ENCODE peak calls at places on chromosome X, in eight cellular contexts. M is suprapubic skin, D is foreskin fibroblast, G is cardiac fibroblast, X is HCT116, W is IMR-90, C is retinal pigment epithelial cell, S is skeletal muscle cell. V is an unnamed sample.

GRCh38 chrX:107204063-107204605 is 2.1 kb downstream of the NUP62CL start:
- DNase-seq in M (no peak), D (no peak), G (no peak), X (no peak), W (no peak), C (no peak), S (no peak), V (no peak)

GRCh38 chrX:153688900-153689590 is 1.3 kb downstream of the SLC6A8 start:
- DNase-seq in M (no peak), D (peak), G (peak), X (no peak), W (peak), C (no peak), S (no peak), V (no peak)

GRCh38 chrX:14916017-14916674 is 42.9 kb downstream of the MOSPD2 start:
- DNase-seq in M (no peak), D (peak), G (peak), X (no peak), W (peak), C (no peak), S (peak), V (no peak)

GRCh38 chrX:132708529-132708928 is 219.7 kb upstream of the MBNL3 start:
- DNase-seq in M (no peak), D (no peak), G (no peak), X (no peak), W (no peak), C (no peak), S (no peak), V (no peak)

GRCh38 chrX:28189011-28189410 is 207.8 kb upstream of the DCAF8L1 start:
- DNase-seq in M (no peak), D (no peak), G (peak), X (peak), W (peak), C (peak), S (peak), V (no peak)

GRCh38 chrX:39437670-39438441 is 636.6 kb downstream of the MID1IP1 start:
- DNase-seq in M (no peak), D (no peak), G (no peak), X (no peak), W (no peak), C (no peak), S (no peak), V (no peak)

GRCh38 chrX:34875204-34875603 is 67.4 kb upstream of the FAM47B start:
- DNase-seq in M (no peak), D (peak), G (peak), X (no peak), W (peak), C (no peak), S (peak), V (no peak)

GRCh38 chrX:41118156-41118555 is 32.9 kb downstream of the USP9X start:
- DNase-seq in M (no peak), D (no peak), G (no peak), X (no peak), W (no peak), C (no peak), S (no peak), V (no peak)

GRCh38 chrX:134821370-134821769 is 163.1 kb upstream of the PLAC1 start:
- DNase-seq in M (no peak), D (peak), G (peak), X (no peak), W (peak), C (no peak), S (peak), V (no peak)

GRCh38 chrX:133859860-133860259 is 125.5 kb downstream of the GPC3 start:
- DNase-seq in M (no peak), D (no peak), G (peak), X (no peak), W (peak), C (no peak), S (peak), V (peak)

GRCh38 chrX:154093965-154094364 is 3.6 kb downstream of the MECP2 start:
- DNase-seq in M (no peak), D (no peak), G (no peak), X (no peak), W (no peak), C (no peak), S (no peak), V (no peak)

GRCh38 chrX:43065978-43066377 is 288.0 kb upstream of the PPP1R2C start:
- DNase-seq in M (no peak), D (no peak), G (no peak), X (no peak), W (no peak), C (no peak), S (no peak), V (no peak)

GRCh38 chrX:110944793-110945466 is 149.3 kb upstream of the CHRDL1 start:
- DNase-seq in M (no peak), D (no peak), G (no peak), X (no peak), W (no peak), C (no peak), S (no peak), V (no peak)

GRCh38 chrX:51837926-51838325 is 55.5 kb upstream of the MAGED1 start:
- DNase-seq in M (peak), D (peak), G (peak), X (no peak), W (peak), C (peak), S (no peak), V (peak)

GRCh38 chrX:103626855-103627254 is 1.9 kb upstream of the TCEAL1 start:
- DNase-seq in M (no peak), D (no peak), G (peak), X (no peak), W (peak), C (no peak), S (no peak), V (no peak)

GRCh38 chrX:130523460-130524394 is 121.9 kb downstream of the RBMX2 start:
- DNase-seq in M (no peak), D (no peak), G (peak), X (no peak), W (no peak), C (peak), S (no peak), V (no peak)

GRCh38 chrX:39336709-39337294 is 535.5 kb downstream of the MID1IP1 start:
- DNase-seq in M (no peak), D (no peak), G (no peak), X (no peak), W (no peak), C (no peak), S (no peak), V (no peak)

GRCh38 chrX:66633541-66633940 is 5.3 kb downstream of the EDA2R start:
- DNase-seq in M (no peak), D (peak), G (peak), X (no peak), W (peak), C (no peak), S (no peak), V (peak)

GRCh38 chrX:66632473-66632872 is 6.4 kb downstream of the EDA2R start:
- DNase-seq in M (no peak), D (no peak), G (peak), X (no peak), W (peak), C (no peak), S (no peak), V (no peak)

GRCh38 chrX:66632986-66633385 is 5.9 kb downstream of the EDA2R start:
- DNase-seq in M (no peak), D (no peak), G (peak), X (no peak), W (peak), C (no peak), S (no peak), V (peak)

GRCh38 chrX:66634272-66634671 is 4.6 kb downstream of the EDA2R start:
- DNase-seq in M (no peak), D (peak), G (peak), X (no peak), W (peak), C (no peak), S (no peak), V (no peak)

GRCh38 chrX:66635360-66635759 is 3.5 kb downstream of the EDA2R start:
- DNase-seq in M (no peak), D (peak), G (peak), X (no peak), W (peak), C (no peak), S (peak), V (peak)
- H3K4me3 ChIP-seq in M (no peak), D (peak), G (no peak), X (no peak), W (no peak), C (no peak), S (no peak), V (no peak)

GRCh38 chrX:113929004-113929403 is 654.9 kb upstream of the HTR2C start:
- DNase-seq in M (no peak), D (no peak), G (peak), X (peak), W (peak), C (peak), S (no peak), V (no peak)
- H3K4me3 ChIP-seq in M (no peak), D (no peak), G (no peak), X (no peak), W (no peak), C (no peak), S (no peak), V (no peak)

GRCh38 chrX:119690921-119691716 is 1.8 kb downstream of the SEPTIN6 start:
- DNase-seq in M (no peak), D (no peak), G (peak), X (no peak), W (peak), C (no peak), S (peak), V (no peak)
- H3K4me3 ChIP-seq in M (peak), D (peak), G (peak), X (no peak), W (no peak), C (no peak), S (peak), V (peak)

DNA sequence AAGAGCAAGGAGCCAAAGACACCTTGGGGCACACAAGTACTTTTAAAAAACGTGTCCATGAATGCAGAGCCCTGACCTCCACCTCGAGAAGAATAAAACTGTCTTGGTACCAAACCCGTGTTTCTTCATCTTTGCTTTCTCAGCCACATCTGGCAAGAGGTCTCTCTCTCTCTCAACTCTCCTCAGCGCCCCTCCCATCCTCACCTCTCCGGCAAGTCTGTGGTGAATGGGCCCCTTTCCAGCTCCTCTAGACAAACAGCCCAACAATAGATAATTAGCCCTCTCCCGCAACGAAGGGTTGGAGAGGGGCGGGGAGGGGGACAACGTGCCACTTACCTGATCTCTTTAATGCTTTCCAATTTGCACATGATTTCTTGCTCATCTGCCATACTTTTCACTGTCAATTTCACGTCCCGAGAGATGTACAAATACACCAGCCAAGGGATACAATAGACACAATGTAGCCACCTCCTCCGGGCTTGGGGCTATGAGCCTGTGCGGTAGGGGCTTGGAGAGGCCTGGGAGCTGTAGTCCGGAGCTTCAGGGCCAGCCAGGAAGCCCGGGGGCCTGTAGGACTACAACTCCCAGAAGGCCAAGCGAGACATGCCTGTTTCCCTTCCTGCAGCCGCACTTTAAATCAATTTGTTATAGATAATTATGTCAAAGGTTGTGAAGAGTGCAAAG is at the start of gene ZC4H2:
- DNase-seq in M (peak), D (peak), G (peak), X (peak), W (peak), C (peak), S (peak), V (peak)
- H3K4me3 ChIP-seq in M (peak), D (peak), G (peak), X (peak), W (peak), C (peak), S (peak), V (peak)

GRCh38 chrX:68421651-68422050 is 11.6 kb downstream of the OPHN1 start:
- DNase-seq in M (no peak), D (no peak), G (no peak), X (no peak), W (peak), C (no peak), S (no peak), V (no peak)

GRCh38 chrX:68420559-68420958 is 12.7 kb downstream of the OPHN1 start:
- DNase-seq in M (no peak), D (no peak), G (no peak), X (no peak), W (peak), C (no peak), S (no peak), V (no peak)

GRCh38 chrX:68422478-68422877 is 10.8 kb downstream of the OPHN1 start:
- DNase-seq in M (no peak), D (no peak), G (no peak), X (no peak), W (no peak), C (no peak), S (no peak), V (no peak)

GRCh38 chrX:68417651-68418050 is 15.6 kb downstream of the OPHN1 start:
- DNase-seq in M (no peak), D (no peak), G (no peak), X (no peak), W (no peak), C (no peak), S (no peak), V (no peak)

GRCh38 chrX:68419934-68420333 is 13.4 kb downstream of the OPHN1 start:
- DNase-seq in M (no peak), D (no peak), G (no peak), X (no peak), W (no peak), C (no peak), S (no peak), V (no peak)
- H3K4me3 ChIP-seq in M (no peak), D (no peak), G (no peak), X (no peak), W (no peak), C (no peak), S (no peak), V (no peak)

V was measured in BJ.